ENCODE peak calls at places on chromosome 16, in six cellular contexts. L is GM23248; M is activated CD4-positive, alpha-beta memory T cell treated with anti-CD3 and anti-CD28 coated beads for 36 hours; W is CD8-positive, alpha-beta memory T cell; P is activated naive CD4-positive, alpha-beta T cell treated with Interleukin-2 at 50 U/mL for 16 hours; C is omental fat pad. G is an unnamed sample.

GRCh38 chr16:80931985-80932720 is 74.5 kb downstream of the CMC2 start:
- DNase-seq in W (no peak), C (no peak), L (peak; percentile 72), P (no peak), M (peak; percentile 25), G (no peak)

GRCh38 chr16:68902376-68903345 is 59.3 kb downstream of the TANGO6 start:
- DNase-seq in L (peak; percentile 72), W (no peak), M (peak; percentile 11), P (no peak), C (no peak), G (peak; percentile 47)

GRCh38 chr16:85327731-85328664 is 215.7 kb upstream of the CIBAR2 start:
- DNase-seq in L (no peak), C (no peak), P (no peak), W (no peak), M (no peak), G (no peak)

GRCh38 chr16:85678016-85678415 is 10.7 kb downstream of the GINS2 start:
- DNase-seq in C (no peak), P (no peak), W (no peak), M (no peak), L (no peak), G (no peak)

GRCh38 chr16:67169642-67170167 is 633 bp upstream of the NOL3 start:
- DNase-seq in W (peak; percentile 31), C (no peak), L (peak; percentile 53), M (peak; percentile 53), P (peak; percentile 40), G (peak; percentile 52)

GRCh38 chr16:11139624-11140375 is 116.2 kb downstream of the SOCS1 start:
- DNase-seq in L (no peak), P (peak; percentile 12), W (no peak), M (peak; percentile 70), C (no peak), G (no peak)

GRCh38 chr16:48432136-48432535 is 46.9 kb upstream of the SIAH1 start:
- DNase-seq in C (no peak), L (no peak), W (no peak), P (no peak), M (no peak), G (no peak)

GRCh38 chr16:73176577-73177013 is 128.7 kb upstream of the ZFHX3 start:
- DNase-seq in L (peak; percentile 96), P (no peak), C (no peak), W (no peak), M (no peak), G (no peak)

GRCh38 chr16:2904100-2904921 is 7.4 kb upstream of the FLYWCH1 start:
- DNase-seq in L (peak; percentile 92), M (peak; percentile 89), P (peak; percentile 81), W (peak; percentile 72), C (peak; percentile 44), G (peak; percentile 96)

GRCh38 chr16:22813946-22814325 is at the start of gene HS3ST2:
- DNase-seq in L (peak; percentile 59), C (no peak), M (no peak), P (no peak), W (no peak), G (peak; percentile 90)

GRCh38 chr16:27304881-27305280 is 8.9 kb upstream of the IL4R start:
- DNase-seq in C (no peak), W (no peak), P (no peak), M (no peak), L (no peak), G (no peak)

GRCh38 chr16:78133919-78134318 is 34.5 kb downstream of the WWOX start:
- DNase-seq in P (no peak), M (no peak), L (no peak), C (no peak), W (no peak), G (no peak)

G was measured in upper lobe of left lung.